ENCODE peak calls at places on chromosomes 16 and 17, in six cellular contexts. Y is right atrium auricular region, W is thyroid gland, Z is stomach, D is A549, V is neural progenitor cell. T is an unnamed sample.

GRCh38 chr16:3999890-4000325 is 116.3 kb downstream of the ADCY9 start:
- DNase-seq in V (no peak), Y (no peak), Z (no peak), D (no peak), W (no peak), T (no peak)

GRCh38 chr17:50090971-50091950 is 3.9 kb upstream of the PDK2 start:
- DNase-seq in Y (no peak), Z (no peak), V (no peak), D (no peak), W (no peak), T (no peak)

GRCh38 chr16:50722410-50722737 is 19.5 kb upstream of the CYLD start:
- DNase-seq in Y (no peak), V (no peak), Z (no peak), W (no peak), D (no peak), T (no peak)

GRCh38 chr17:16945513-16946201 is 26.3 kb downstream of the TNFRSF13B start:
- DNase-seq in V (peak), Y (peak), W (peak), Z (peak), D (no peak), T (no peak)

GRCh38 chr17:36936455-36936934 is 780 bp upstream of the LHX1 start:
- DNase-seq in Y (no peak), W (no peak), D (no peak), V (peak), Z (no peak), T (no peak)

GRCh38 chr17:67995568-67996191 is 589 bp downstream of the C17orf58 start:
- DNase-seq in W (peak), D (peak), Z (peak), V (peak), Y (no peak), T (no peak)

GRCh38 chr17:83083368-83084201 is 4.2 kb downstream of the METRNL start:
- DNase-seq in W (peak), Y (no peak), V (no peak), D (peak), Z (no peak), T (peak)

GRCh38 chr17:35390156-35390555 is 16.7 kb upstream of the SLFN11 start:
- DNase-seq in Z (no peak), D (no peak), Y (no peak), W (no peak), V (no peak), T (no peak)

GRCh38 chr17:78678220-78678554 is 101.0 kb upstream of the DNAH17 start:
- DNase-seq in Z (no peak), Y (no peak), V (no peak), D (no peak), W (no peak), T (no peak)

GRCh38 chr16:62711797-62712196 is 675.6 kb upstream of the CDH8 start:
- DNase-seq in D (no peak), V (peak), Z (no peak), Y (no peak), W (no peak), T (no peak)

GRCh38 chr16:87926246-87927194 is 9.8 kb downstream of the CA5A start:
- DNase-seq in Z (no peak), Y (no peak), W (peak), D (no peak), V (no peak), T (no peak)

GRCh38 chr16:55370762-55371482 is 46.9 kb downstream of the IRX6 start:
- DNase-seq in Z (peak), D (peak), W (peak), V (peak), Y (peak), T (no peak)

GRCh38 chr17:28045304-28045703 is 2.8 kb downstream of the NLK start:
- DNase-seq in V (no peak), Y (no peak), W (peak), D (no peak), Z (no peak), T (no peak)

GRCh38 chr17:77464988-77465357 is 324.2 kb downstream of the SEC14L1 start:
- DNase-seq in Z (no peak), D (no peak), V (no peak), W (no peak), Y (no peak), T (no peak)

GRCh38 chr17:57135748-57136342 is 50.8 kb downstream of the AKAP1 start:
- DNase-seq in W (no peak), Y (no peak), D (no peak), V (no peak), Z (no peak), T (no peak)

GRCh38 chr16:11682655-11683096 is 14.4 kb downstream of the SNN start:
- DNase-seq in V (no peak), Z (no peak), W (no peak), D (no peak), Y (no peak), T (peak)

GRCh38 chr17:59611503-59611902 is 8.2 kb upstream of the CLTC start:
- DNase-seq in Y (no peak), D (no peak), Z (no peak), V (no peak), W (no peak), T (no peak)

GRCh38 chr17:75776399-75777242 is 8.0 kb upstream of the UNK start:
- DNase-seq in W (peak), V (no peak), Z (no peak), Y (no peak), D (no peak), T (no peak)

GRCh38 chr17:75777243-75777922 is 7.2 kb upstream of the UNK start:
- DNase-seq in Z (no peak), V (no peak), W (no peak), D (no peak), Y (no peak), T (no peak)

GRCh38 chr17:75779987-75780889 is 4.4 kb upstream of the UNK start:
- DNase-seq in Y (no peak), D (no peak), W (no peak), V (no peak), Z (no peak), T (no peak)

GRCh38 chr17:75778861-75779249 is 5.8 kb upstream of the UNK start:
- DNase-seq in V (peak), W (peak), Y (no peak), Z (peak), D (peak), T (no peak)

GRCh38 chr17:75779250-75779986 is 5.2 kb upstream of the UNK start:
- DNase-seq in V (peak), Y (peak), D (peak), Z (peak), W (peak), T (peak)
- TF ChIP-seq CTCF in V (peak), Y (no peak), D (no peak), Z (no peak), W (no peak), T (no peak)

DNA sequence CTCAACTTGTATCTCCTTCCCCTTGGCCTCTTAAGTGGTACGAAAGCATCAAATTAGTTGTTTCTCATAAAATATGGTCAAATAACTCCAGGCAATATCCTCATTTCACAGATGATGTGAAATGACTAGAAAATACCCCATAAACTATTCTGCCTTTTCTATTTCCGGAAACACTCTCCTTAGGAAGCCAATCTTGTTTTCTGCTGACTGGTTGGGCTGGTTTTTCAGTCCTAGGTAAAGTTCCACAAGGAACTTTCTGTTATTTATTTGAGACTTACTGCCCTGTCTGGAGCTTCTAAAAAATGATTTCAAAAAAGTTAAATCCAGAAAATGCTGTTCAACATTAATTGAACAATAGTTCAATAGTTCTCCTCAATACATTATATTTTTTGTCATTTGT is 7.3 kb downstream of the MYOCD start:
- DNase-seq in Y (no peak), Z (no peak), D (no peak), W (no peak), V (no peak), T (no peak)
- H3K4me3 ChIP-seq in Y (no peak), Z (no peak), D (no peak), W (no peak), V (no peak), T (no peak)

GRCh38 chr16:2250652-2251280 is 621 bp downstream of the ECI1 start:
- DNase-seq in Z (peak), D (no peak), Y (no peak), V (no peak), W (peak), T (no peak)

GRCh38 chr16:2246301-2246885 is 5.0 kb downstream of the ECI1 start:
- DNase-seq in V (no peak), Z (no peak), D (no peak), W (no peak), Y (no peak), T (no peak)

GRCh38 chr16:2252806-2253148 is 1.4 kb upstream of the ECI1 start:
- DNase-seq in V (no peak), Z (no peak), W (no peak), D (no peak), Y (no peak), T (no peak)

GRCh38 chr16:2253293-2253692 is 1.9 kb upstream of the ECI1 start:
- DNase-seq in Y (no peak), D (no peak), V (no peak), Z (no peak), W (peak), T (no peak)

GRCh38 chr16:2251281-2252111 is at the start of gene ECI1:
- DNase-seq in Y (peak), V (peak), W (peak), Z (peak), D (peak), T (peak)
- TF ChIP-seq CTCF in Y (peak), V (peak), W (peak), Z (peak), D (peak), T (peak)

DNA sequence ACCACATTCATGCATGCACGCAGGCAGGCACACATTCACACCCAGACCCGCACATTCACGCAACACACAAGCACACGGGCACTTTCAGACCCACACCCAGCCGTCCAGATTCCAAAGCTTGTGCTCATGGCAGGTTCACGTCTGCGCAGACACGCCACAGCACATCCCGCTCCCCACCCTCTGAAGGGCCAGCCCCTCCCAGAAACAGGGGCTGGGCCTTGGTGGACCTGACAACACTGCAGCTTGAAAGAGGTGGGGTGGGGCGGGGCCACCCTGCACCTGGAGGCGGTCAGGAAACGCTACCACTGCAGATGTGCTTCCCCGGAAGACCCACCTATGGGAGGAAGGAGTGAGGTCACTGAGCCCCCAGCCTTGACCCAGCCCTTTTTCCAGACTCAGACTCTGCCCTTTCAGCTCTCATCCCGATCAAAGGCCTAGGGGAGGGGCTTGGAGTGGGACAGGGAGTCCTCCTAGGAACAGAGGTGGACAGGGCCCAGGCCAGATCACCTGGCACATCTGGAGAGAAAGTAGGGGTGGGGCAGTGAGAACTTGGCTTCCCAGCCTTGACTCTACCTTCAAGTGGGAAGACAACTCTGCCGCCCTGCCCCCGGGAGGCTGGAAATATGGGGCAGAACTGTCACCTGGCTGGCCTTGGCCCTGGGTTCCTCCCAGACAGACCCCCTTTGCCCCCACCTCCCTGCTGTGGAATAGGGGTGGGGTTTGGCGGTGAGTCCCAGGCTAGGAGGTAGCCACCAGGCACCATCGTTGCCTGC is 11.0 kb downstream of the P3H4 start:
- DNase-seq in V (peak), Y (no peak), D (peak), W (peak), Z (peak), T (no peak)
- H3K4me3 ChIP-seq in V (no peak), Y (no peak), D (no peak), W (no peak), Z (no peak), T (no peak)

DNA sequence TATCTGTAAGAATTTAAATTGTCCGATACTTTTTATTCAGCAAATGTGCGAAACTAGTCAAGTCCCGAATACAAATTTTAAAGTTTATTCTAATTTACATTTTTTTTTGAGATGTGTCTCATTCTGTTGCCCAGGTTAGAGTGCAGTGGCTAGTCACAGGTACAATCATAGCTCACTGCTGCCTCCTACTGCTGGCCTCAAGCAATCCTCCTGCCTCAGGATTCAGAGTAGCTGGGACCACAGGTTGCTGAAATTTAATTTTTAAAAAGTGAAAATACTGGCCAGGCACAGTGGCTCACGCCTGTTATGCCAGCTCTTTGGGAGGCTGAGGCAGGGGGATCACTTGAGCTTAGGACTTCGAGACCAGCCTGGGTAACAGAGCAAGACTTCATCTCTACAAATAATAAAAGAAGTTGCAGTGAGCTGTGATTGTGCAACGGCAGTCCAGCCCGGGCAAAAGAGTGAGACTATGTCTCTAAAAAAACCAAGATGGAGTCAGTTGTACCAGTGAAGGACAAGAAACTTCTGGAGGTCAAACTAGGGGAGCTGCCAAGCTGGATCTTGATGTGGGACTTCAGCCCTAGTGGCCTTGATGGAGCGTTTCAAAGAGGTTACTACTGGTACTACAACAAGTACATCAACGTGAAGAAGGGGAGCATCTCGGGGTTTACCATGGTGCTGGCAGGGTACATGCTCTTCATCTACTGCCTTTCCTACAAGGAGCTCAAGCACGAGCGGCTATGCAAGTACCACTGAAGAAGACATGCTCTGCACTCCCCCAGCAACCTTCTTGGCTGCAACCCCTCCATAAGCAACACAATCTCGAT is 5.6 kb downstream of the POLG2 start:
- DNase-seq in V (peak), Z (no peak), W (no peak), D (no peak), Y (no peak), T (no peak)
- TF ChIP-seq CTCF in V (peak), Z (no peak), W (peak), D (peak), Y (peak), T (peak)

DNA sequence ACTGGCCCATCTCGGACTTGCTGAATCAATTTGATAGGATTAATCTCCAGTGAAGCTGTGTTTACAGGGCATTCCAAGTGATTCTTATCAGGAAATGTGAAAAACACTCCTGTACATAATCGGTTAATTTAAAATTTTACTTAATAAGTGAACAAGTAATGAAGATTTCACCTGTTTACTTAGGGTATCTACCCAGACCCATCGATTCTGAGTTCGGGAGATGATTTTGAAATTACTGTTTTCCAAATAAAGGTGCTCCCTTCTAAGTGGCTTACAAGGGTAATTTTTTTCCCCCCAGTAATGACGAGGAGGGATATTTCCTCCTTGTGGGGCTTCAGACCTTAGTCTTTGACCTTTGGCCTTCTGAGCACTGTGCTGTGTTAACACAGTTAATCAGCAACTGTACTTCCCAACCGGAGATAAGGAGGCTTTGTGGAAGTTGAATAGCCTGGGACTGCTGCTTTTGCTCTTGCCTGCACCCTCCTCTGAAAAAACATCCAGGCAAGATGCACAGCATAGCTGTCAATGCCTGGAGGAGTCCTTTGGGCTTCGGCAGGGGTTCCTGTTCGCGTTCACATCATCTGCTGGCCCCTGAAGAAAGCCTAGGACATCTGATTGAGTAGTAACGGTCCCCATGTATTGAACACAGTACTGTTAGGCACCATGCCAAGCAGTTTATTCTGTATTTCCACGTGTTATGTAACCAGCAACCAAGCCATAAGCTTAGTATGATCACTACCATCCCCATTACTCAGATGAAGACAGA is 1.8 kb downstream of the FAHD1 start:
- DNase-seq in Z (no peak), Y (no peak), D (no peak), V (no peak), W (no peak), T (no peak)
- H3K4me3 ChIP-seq in Z (peak), Y (peak), D (peak), V (peak), W (no peak), T (peak)

GRCh38 chr17:81860756-81861568 is 627 bp upstream of the P4HB start:
- DNase-seq in Y (peak), V (peak), Z (peak), W (peak), D (peak), T (peak)
- TF ChIP-seq CTCF in Y (no peak), V (no peak), Z (no peak), W (peak), D (no peak), T (no peak)